ENCODE peak calls at places on chromosomes 13 and 19, in ten cellular contexts. One of them, this sample, is unnamed.

GRCh38 chr13:32911506-32911905 is 104.7 kb upstream of the KL start:
- DNase-seq in stimulated activated CD4-positive, alpha-beta T cell treated with anti-CD3 and anti-CD28 coated beads, Interleukin-4, amount 100 ng/mL, for 1 hour: no peak
- DNase-seq in omental fat pad: no peak
- DNase-seq in stimulated activated effector memory CD8-positive, alpha-beta T cell treated with anti-CD3 and anti-CD28 coated beads, Interleukin-12 subunit alpha, Interleukin-12 subunit beta, amount 100 ng/mL, for 72 hours: no peak
- DNase-seq in HEK293T: peak; percentile 37
- DNase-seq in stimulated activated CD8-positive, alpha-beta memory T cell treated with anti-CD3 and anti-CD28 coated beads, Interleukin-7, amount 100 ng/mL, for 48 hours: no peak
- DNase-seq in GM04503: no peak
- DNase-seq in activated naive CD8-positive, alpha-beta T cell treated with anti-CD3 and anti-CD28 coated beads, Interleukin-2, amount 50 U/mL, for 16 hours: no peak
- DNase-seq in HT-29: peak; percentile 91
- DNase-seq in AG04450: no peak
- DNase-seq in this sample: peak; percentile 29

GRCh38 chr13:74040200-74040599 is 94.0 kb downstream of the KLF12 start:
- DNase-seq in stimulated activated CD4-positive, alpha-beta T cell treated with anti-CD3 and anti-CD28 coated beads, Interleukin-4, amount 100 ng/mL, for 1 hour: peak; percentile 38
- DNase-seq in omental fat pad: no peak
- DNase-seq in stimulated activated effector memory CD8-positive, alpha-beta T cell treated with anti-CD3 and anti-CD28 coated beads, Interleukin-12 subunit alpha, Interleukin-12 subunit beta, amount 100 ng/mL, for 72 hours: no peak
- DNase-seq in HEK293T: peak; percentile 97
- DNase-seq in stimulated activated CD8-positive, alpha-beta memory T cell treated with anti-CD3 and anti-CD28 coated beads, Interleukin-7, amount 100 ng/mL, for 48 hours: no peak
- DNase-seq in GM04503: no peak
- DNase-seq in activated naive CD8-positive, alpha-beta T cell treated with anti-CD3 and anti-CD28 coated beads, Interleukin-2, amount 50 U/mL, for 16 hours: no peak
- DNase-seq in HT-29: peak; percentile 83
- DNase-seq in AG04450: no peak
- DNase-seq in this sample: peak; percentile 31

GRCh38 chr19:34436716-34437115 is 8.5 kb downstream of the UBA2 start:
- DNase-seq in stimulated activated CD4-positive, alpha-beta T cell treated with anti-CD3 and anti-CD28 coated beads, Interleukin-4, amount 100 ng/mL, for 1 hour: no peak
- DNase-seq in omental fat pad: no peak
- DNase-seq in stimulated activated effector memory CD8-positive, alpha-beta T cell treated with anti-CD3 and anti-CD28 coated beads, Interleukin-12 subunit alpha, Interleukin-12 subunit beta, amount 100 ng/mL, for 72 hours: no peak
- DNase-seq in HEK293T: no peak
- DNase-seq in stimulated activated CD8-positive, alpha-beta memory T cell treated with anti-CD3 and anti-CD28 coated beads, Interleukin-7, amount 100 ng/mL, for 48 hours: no peak
- DNase-seq in GM04503: no peak
- DNase-seq in activated naive CD8-positive, alpha-beta T cell treated with anti-CD3 and anti-CD28 coated beads, Interleukin-2, amount 50 U/mL, for 16 hours: no peak
- DNase-seq in HT-29: no peak
- DNase-seq in AG04450: no peak
- DNase-seq in this sample: no peak

GRCh38 chr13:99501952-99502310 is 659 bp downstream of the TM9SF2 start:
- DNase-seq in stimulated activated CD4-positive, alpha-beta T cell treated with anti-CD3 and anti-CD28 coated beads, Interleukin-4, amount 100 ng/mL, for 1 hour: peak; percentile 19
- DNase-seq in omental fat pad: no peak
- DNase-seq in stimulated activated effector memory CD8-positive, alpha-beta T cell treated with anti-CD3 and anti-CD28 coated beads, Interleukin-12 subunit alpha, Interleukin-12 subunit beta, amount 100 ng/mL, for 72 hours: no peak
- DNase-seq in HEK293T: no peak
- DNase-seq in stimulated activated CD8-positive, alpha-beta memory T cell treated with anti-CD3 and anti-CD28 coated beads, Interleukin-7, amount 100 ng/mL, for 48 hours: no peak
- DNase-seq in GM04503: no peak
- DNase-seq in activated naive CD8-positive, alpha-beta T cell treated with anti-CD3 and anti-CD28 coated beads, Interleukin-2, amount 50 U/mL, for 16 hours: no peak
- DNase-seq in HT-29: peak; percentile 43
- DNase-seq in AG04450: no peak
- DNase-seq in this sample: no peak

GRCh38 chr13:110245421-110245899 is 61.5 kb downstream of the COL4A1 start:
- DNase-seq in stimulated activated CD4-positive, alpha-beta T cell treated with anti-CD3 and anti-CD28 coated beads, Interleukin-4, amount 100 ng/mL, for 1 hour: no peak
- DNase-seq in omental fat pad: no peak
- DNase-seq in stimulated activated effector memory CD8-positive, alpha-beta T cell treated with anti-CD3 and anti-CD28 coated beads, Interleukin-12 subunit alpha, Interleukin-12 subunit beta, amount 100 ng/mL, for 72 hours: no peak
- DNase-seq in HEK293T: no peak
- DNase-seq in stimulated activated CD8-positive, alpha-beta memory T cell treated with anti-CD3 and anti-CD28 coated beads, Interleukin-7, amount 100 ng/mL, for 48 hours: no peak
- DNase-seq in GM04503: no peak
- DNase-seq in activated naive CD8-positive, alpha-beta T cell treated with anti-CD3 and anti-CD28 coated beads, Interleukin-2, amount 50 U/mL, for 16 hours: no peak
- DNase-seq in HT-29: no peak
- DNase-seq in AG04450: peak; percentile 34
- DNase-seq in this sample: no peak

GRCh38 chr19:288911-289310 is 2.3 kb downstream of the PLPP2 start:
- DNase-seq in stimulated activated CD4-positive, alpha-beta T cell treated with anti-CD3 and anti-CD28 coated beads, Interleukin-4, amount 100 ng/mL, for 1 hour: no peak
- DNase-seq in omental fat pad: no peak
- DNase-seq in stimulated activated effector memory CD8-positive, alpha-beta T cell treated with anti-CD3 and anti-CD28 coated beads, Interleukin-12 subunit alpha, Interleukin-12 subunit beta, amount 100 ng/mL, for 72 hours: no peak
- DNase-seq in HEK293T: no peak
- DNase-seq in stimulated activated CD8-positive, alpha-beta memory T cell treated with anti-CD3 and anti-CD28 coated beads, Interleukin-7, amount 100 ng/mL, for 48 hours: no peak
- DNase-seq in GM04503: no peak
- DNase-seq in activated naive CD8-positive, alpha-beta T cell treated with anti-CD3 and anti-CD28 coated beads, Interleukin-2, amount 50 U/mL, for 16 hours: no peak
- DNase-seq in HT-29: no peak
- DNase-seq in AG04450: no peak
- DNase-seq in this sample: no peak

GRCh38 chr19:38723606-38724379 is 20.5 kb downstream of the CAPN12 start:
- DNase-seq in stimulated activated CD4-positive, alpha-beta T cell treated with anti-CD3 and anti-CD28 coated beads, Interleukin-4, amount 100 ng/mL, for 1 hour: no peak
- DNase-seq in omental fat pad: no peak
- DNase-seq in stimulated activated effector memory CD8-positive, alpha-beta T cell treated with anti-CD3 and anti-CD28 coated beads, Interleukin-12 subunit alpha, Interleukin-12 subunit beta, amount 100 ng/mL, for 72 hours: no peak
- DNase-seq in HEK293T: no peak
- DNase-seq in stimulated activated CD8-positive, alpha-beta memory T cell treated with anti-CD3 and anti-CD28 coated beads, Interleukin-7, amount 100 ng/mL, for 48 hours: no peak
- DNase-seq in GM04503: no peak
- DNase-seq in activated naive CD8-positive, alpha-beta T cell treated with anti-CD3 and anti-CD28 coated beads, Interleukin-2, amount 50 U/mL, for 16 hours: no peak
- DNase-seq in HT-29: no peak
- DNase-seq in AG04450: no peak
- DNase-seq in this sample: no peak

GRCh38 chr19:7250057-7250596 is 44.1 kb downstream of the INSR start:
- DNase-seq in stimulated activated CD4-positive, alpha-beta T cell treated with anti-CD3 and anti-CD28 coated beads, Interleukin-4, amount 100 ng/mL, for 1 hour: no peak
- DNase-seq in omental fat pad: no peak
- DNase-seq in stimulated activated effector memory CD8-positive, alpha-beta T cell treated with anti-CD3 and anti-CD28 coated beads, Interleukin-12 subunit alpha, Interleukin-12 subunit beta, amount 100 ng/mL, for 72 hours: no peak
- DNase-seq in HEK293T: no peak
- DNase-seq in stimulated activated CD8-positive, alpha-beta memory T cell treated with anti-CD3 and anti-CD28 coated beads, Interleukin-7, amount 100 ng/mL, for 48 hours: no peak
- DNase-seq in GM04503: no peak
- DNase-seq in activated naive CD8-positive, alpha-beta T cell treated with anti-CD3 and anti-CD28 coated beads, Interleukin-2, amount 50 U/mL, for 16 hours: no peak
- DNase-seq in HT-29: no peak
- DNase-seq in AG04450: no peak
- DNase-seq in this sample: no peak

GRCh38 chr19:3503036-3503572 is 2.6 kb upstream of the DOHH start:
- DNase-seq in stimulated activated CD4-positive, alpha-beta T cell treated with anti-CD3 and anti-CD28 coated beads, Interleukin-4, amount 100 ng/mL, for 1 hour: no peak
- DNase-seq in omental fat pad: no peak
- DNase-seq in stimulated activated effector memory CD8-positive, alpha-beta T cell treated with anti-CD3 and anti-CD28 coated beads, Interleukin-12 subunit alpha, Interleukin-12 subunit beta, amount 100 ng/mL, for 72 hours: no peak
- DNase-seq in HEK293T: no peak
- DNase-seq in stimulated activated CD8-positive, alpha-beta memory T cell treated with anti-CD3 and anti-CD28 coated beads, Interleukin-7, amount 100 ng/mL, for 48 hours: no peak
- DNase-seq in GM04503: no peak
- DNase-seq in activated naive CD8-positive, alpha-beta T cell treated with anti-CD3 and anti-CD28 coated beads, Interleukin-2, amount 50 U/mL, for 16 hours: no peak
- DNase-seq in HT-29: no peak
- DNase-seq in AG04450: no peak
- DNase-seq in this sample: no peak

GRCh38 chr13:97490702-97491307 is 56.8 kb downstream of the RAP2A start:
- DNase-seq in stimulated activated CD4-positive, alpha-beta T cell treated with anti-CD3 and anti-CD28 coated beads, Interleukin-4, amount 100 ng/mL, for 1 hour: no peak
- DNase-seq in omental fat pad: no peak
- DNase-seq in stimulated activated effector memory CD8-positive, alpha-beta T cell treated with anti-CD3 and anti-CD28 coated beads, Interleukin-12 subunit alpha, Interleukin-12 subunit beta, amount 100 ng/mL, for 72 hours: no peak
- DNase-seq in HEK293T: no peak
- DNase-seq in stimulated activated CD8-positive, alpha-beta memory T cell treated with anti-CD3 and anti-CD28 coated beads, Interleukin-7, amount 100 ng/mL, for 48 hours: no peak
- DNase-seq in GM04503: no peak
- DNase-seq in activated naive CD8-positive, alpha-beta T cell treated with anti-CD3 and anti-CD28 coated beads, Interleukin-2, amount 50 U/mL, for 16 hours: no peak
- DNase-seq in HT-29: no peak
- DNase-seq in AG04450: no peak
- DNase-seq in this sample: no peak

GRCh38 chr13:71067164-71067815 is 799.7 kb downstream of the DACH1 start:
- DNase-seq in stimulated activated CD4-positive, alpha-beta T cell treated with anti-CD3 and anti-CD28 coated beads, Interleukin-4, amount 100 ng/mL, for 1 hour: no peak
- DNase-seq in omental fat pad: no peak
- DNase-seq in stimulated activated effector memory CD8-positive, alpha-beta T cell treated with anti-CD3 and anti-CD28 coated beads, Interleukin-12 subunit alpha, Interleukin-12 subunit beta, amount 100 ng/mL, for 72 hours: no peak
- DNase-seq in HEK293T: no peak
- DNase-seq in stimulated activated CD8-positive, alpha-beta memory T cell treated with anti-CD3 and anti-CD28 coated beads, Interleukin-7, amount 100 ng/mL, for 48 hours: no peak
- DNase-seq in GM04503: no peak
- DNase-seq in activated naive CD8-positive, alpha-beta T cell treated with anti-CD3 and anti-CD28 coated beads, Interleukin-2, amount 50 U/mL, for 16 hours: no peak
- DNase-seq in HT-29: no peak
- DNase-seq in AG04450: no peak
- DNase-seq in this sample: no peak

GRCh38 chr13:39864221-39864620 is 208.8 kb downstream of the COG6 start:
- DNase-seq in stimulated activated CD4-positive, alpha-beta T cell treated with anti-CD3 and anti-CD28 coated beads, Interleukin-4, amount 100 ng/mL, for 1 hour: no peak
- DNase-seq in omental fat pad: no peak
- DNase-seq in stimulated activated effector memory CD8-positive, alpha-beta T cell treated with anti-CD3 and anti-CD28 coated beads, Interleukin-12 subunit alpha, Interleukin-12 subunit beta, amount 100 ng/mL, for 72 hours: no peak
- DNase-seq in HEK293T: no peak
- DNase-seq in stimulated activated CD8-positive, alpha-beta memory T cell treated with anti-CD3 and anti-CD28 coated beads, Interleukin-7, amount 100 ng/mL, for 48 hours: no peak
- DNase-seq in GM04503: no peak
- DNase-seq in activated naive CD8-positive, alpha-beta T cell treated with anti-CD3 and anti-CD28 coated beads, Interleukin-2, amount 50 U/mL, for 16 hours: no peak
- DNase-seq in HT-29: no peak
- DNase-seq in AG04450: no peak
- DNase-seq in this sample: no peak

GRCh38 chr13:100514788-100515409 is 73.7 kb downstream of the GGACT start:
- DNase-seq in stimulated activated CD4-positive, alpha-beta T cell treated with anti-CD3 and anti-CD28 coated beads, Interleukin-4, amount 100 ng/mL, for 1 hour: peak; percentile 74
- DNase-seq in omental fat pad: peak; percentile 65
- DNase-seq in stimulated activated effector memory CD8-positive, alpha-beta T cell treated with anti-CD3 and anti-CD28 coated beads, Interleukin-12 subunit alpha, Interleukin-12 subunit beta, amount 100 ng/mL, for 72 hours: peak; percentile 52
- DNase-seq in HEK293T: peak; percentile 76
- DNase-seq in stimulated activated CD8-positive, alpha-beta memory T cell treated with anti-CD3 and anti-CD28 coated beads, Interleukin-7, amount 100 ng/mL, for 48 hours: peak; percentile 25
- DNase-seq in GM04503: no peak
- DNase-seq in activated naive CD8-positive, alpha-beta T cell treated with anti-CD3 and anti-CD28 coated beads, Interleukin-2, amount 50 U/mL, for 16 hours: peak; percentile 42
- DNase-seq in HT-29: peak; percentile 93
- DNase-seq in AG04450: peak; percentile 42
- DNase-seq in this sample: no peak

GRCh38 chr13:33454844-33455256 is 169.3 kb upstream of the STARD13 start:
- DNase-seq in stimulated activated CD4-positive, alpha-beta T cell treated with anti-CD3 and anti-CD28 coated beads, Interleukin-4, amount 100 ng/mL, for 1 hour: no peak
- DNase-seq in omental fat pad: no peak
- DNase-seq in stimulated activated effector memory CD8-positive, alpha-beta T cell treated with anti-CD3 and anti-CD28 coated beads, Interleukin-12 subunit alpha, Interleukin-12 subunit beta, amount 100 ng/mL, for 72 hours: no peak
- DNase-seq in HEK293T: no peak
- DNase-seq in stimulated activated CD8-positive, alpha-beta memory T cell treated with anti-CD3 and anti-CD28 coated beads, Interleukin-7, amount 100 ng/mL, for 48 hours: no peak
- DNase-seq in GM04503: peak; percentile 80
- DNase-seq in activated naive CD8-positive, alpha-beta T cell treated with anti-CD3 and anti-CD28 coated beads, Interleukin-2, amount 50 U/mL, for 16 hours: no peak
- DNase-seq in HT-29: no peak
- DNase-seq in AG04450: no peak
- DNase-seq in this sample: no peak

GRCh38 chr13:72386138-72386684 is 341.2 kb downstream of the MZT1 start:
- DNase-seq in stimulated activated CD4-positive, alpha-beta T cell treated with anti-CD3 and anti-CD28 coated beads, Interleukin-4, amount 100 ng/mL, for 1 hour: no peak
- DNase-seq in omental fat pad: no peak
- DNase-seq in stimulated activated effector memory CD8-positive, alpha-beta T cell treated with anti-CD3 and anti-CD28 coated beads, Interleukin-12 subunit alpha, Interleukin-12 subunit beta, amount 100 ng/mL, for 72 hours: no peak
- DNase-seq in HEK293T: no peak
- DNase-seq in stimulated activated CD8-positive, alpha-beta memory T cell treated with anti-CD3 and anti-CD28 coated beads, Interleukin-7, amount 100 ng/mL, for 48 hours: no peak
- DNase-seq in GM04503: no peak
- DNase-seq in activated naive CD8-positive, alpha-beta T cell treated with anti-CD3 and anti-CD28 coated beads, Interleukin-2, amount 50 U/mL, for 16 hours: no peak
- DNase-seq in HT-29: no peak
- DNase-seq in AG04450: no peak
- DNase-seq in this sample: no peak

GRCh38 chr19:30447276-30447870 is 75.2 kb downstream of the ZNF536 start:
- DNase-seq in stimulated activated CD4-positive, alpha-beta T cell treated with anti-CD3 and anti-CD28 coated beads, Interleukin-4, amount 100 ng/mL, for 1 hour: no peak
- DNase-seq in omental fat pad: no peak
- DNase-seq in stimulated activated effector memory CD8-positive, alpha-beta T cell treated with anti-CD3 and anti-CD28 coated beads, Interleukin-12 subunit alpha, Interleukin-12 subunit beta, amount 100 ng/mL, for 72 hours: no peak
- DNase-seq in HEK293T: no peak
- DNase-seq in stimulated activated CD8-positive, alpha-beta memory T cell treated with anti-CD3 and anti-CD28 coated beads, Interleukin-7, amount 100 ng/mL, for 48 hours: no peak
- DNase-seq in GM04503: peak; percentile 55
- DNase-seq in activated naive CD8-positive, alpha-beta T cell treated with anti-CD3 and anti-CD28 coated beads, Interleukin-2, amount 50 U/mL, for 16 hours: no peak
- DNase-seq in HT-29: no peak
- DNase-seq in AG04450: no peak
- DNase-seq in this sample: no peak

GRCh38 chr13:23806874-23807522 is 82.2 kb downstream of the MIPEP start:
- DNase-seq in stimulated activated CD4-positive, alpha-beta T cell treated with anti-CD3 and anti-CD28 coated beads, Interleukin-4, amount 100 ng/mL, for 1 hour: no peak
- DNase-seq in omental fat pad: no peak
- DNase-seq in stimulated activated effector memory CD8-positive, alpha-beta T cell treated with anti-CD3 and anti-CD28 coated beads, Interleukin-12 subunit alpha, Interleukin-12 subunit beta, amount 100 ng/mL, for 72 hours: no peak
- DNase-seq in HEK293T: no peak
- DNase-seq in stimulated activated CD8-positive, alpha-beta memory T cell treated with anti-CD3 and anti-CD28 coated beads, Interleukin-7, amount 100 ng/mL, for 48 hours: no peak
- DNase-seq in GM04503: no peak
- DNase-seq in activated naive CD8-positive, alpha-beta T cell treated with anti-CD3 and anti-CD28 coated beads, Interleukin-2, amount 50 U/mL, for 16 hours: no peak
- DNase-seq in HT-29: no peak
- DNase-seq in AG04450: no peak
- DNase-seq in this sample: no peak

GRCh38 chr19:16258440-16258903 is 60.8 kb downstream of the AP1M1 start:
- DNase-seq in stimulated activated CD4-positive, alpha-beta T cell treated with anti-CD3 and anti-CD28 coated beads, Interleukin-4, amount 100 ng/mL, for 1 hour: no peak
- DNase-seq in omental fat pad: no peak
- DNase-seq in stimulated activated effector memory CD8-positive, alpha-beta T cell treated with anti-CD3 and anti-CD28 coated beads, Interleukin-12 subunit alpha, Interleukin-12 subunit beta, amount 100 ng/mL, for 72 hours: no peak
- DNase-seq in HEK293T: no peak
- DNase-seq in stimulated activated CD8-positive, alpha-beta memory T cell treated with anti-CD3 and anti-CD28 coated beads, Interleukin-7, amount 100 ng/mL, for 48 hours: no peak
- DNase-seq in GM04503: no peak
- DNase-seq in activated naive CD8-positive, alpha-beta T cell treated with anti-CD3 and anti-CD28 coated beads, Interleukin-2, amount 50 U/mL, for 16 hours: no peak
- DNase-seq in HT-29: no peak
- DNase-seq in AG04450: no peak
- DNase-seq in this sample: no peak

This sample was measured in GM12864.